ENCODE peak calls at places on chromosome 10, in eight cellular contexts. S is fibroblast of mammary gland, R is neural crest cell, P is HFFc6, O is adrenal gland, A is spleen, C is IMR-90, D is AG04450. Q is an unnamed sample.
A peak's percentile ranks its signal among the peaks of the same experiment; 100 is the strongest.

GRCh38 chr10:130864951-130865350 is 446.6 kb downstream of the TCERG1L start:
- DNase-seq in C (no peak), S (no peak), O (no peak), R (no peak), D (no peak), P (no peak), A (no peak), Q (no peak)

GRCh38 chr10:115969591-115969990 is 303.4 kb downstream of the GFRA1 start:
- DNase-seq in R (no peak), C (no peak), A (no peak), D (no peak), O (no peak), S (no peak), P (no peak), Q (no peak)

GRCh38 chr10:3471497-3471896 is 298.9 kb upstream of the PITRM1 start:
- DNase-seq in D (no peak), A (no peak), C (no peak), O (no peak), R (no peak), S (no peak), P (no peak), Q (no peak)

GRCh38 chr10:31508882-31509281 is 189.9 kb downstream of the ZEB1 start:
- DNase-seq in C (peak; percentile 59), A (no peak), S (no peak), R (no peak), O (no peak), P (peak; percentile 19), D (no peak), Q (no peak)

GRCh38 chr10:7318836-7319235 is 92.0 kb downstream of the SFMBT2 start:
- DNase-seq in D (no peak), P (no peak), A (no peak), S (no peak), C (no peak), R (no peak), O (no peak), Q (no peak)

GRCh38 chr10:27258838-27259532 is 18.4 kb upstream of the ACBD5 start:
- DNase-seq in D (no peak), P (no peak), R (peak; percentile 29), A (peak; percentile 82), O (no peak), C (no peak), S (no peak), Q (peak; percentile 37)

GRCh38 chr10:70578371-70578947 is 24.1 kb downstream of the PRF1 start:
- DNase-seq in P (no peak), S (peak; percentile 45), A (no peak), O (no peak), D (peak; percentile 45), C (peak; percentile 56), R (no peak), Q (no peak)

GRCh38 chr10:79189853-79190435 is 121.2 kb downstream of the ZMIZ1 start:
- DNase-seq in P (no peak), R (no peak), D (no peak), A (no peak), O (no peak), S (no peak), C (peak; percentile 19), Q (no peak)

GRCh38 chr10:33195608-33196376 is 138.7 kb downstream of the NRP1 start:
- DNase-seq in O (no peak), S (peak; percentile 49), C (peak; percentile 44), D (no peak), R (no peak), A (no peak), P (no peak), Q (no peak)

GRCh38 chr10:555682-556350 is 133.7 kb downstream of the DIP2C start:
- DNase-seq in A (no peak), D (no peak), R (no peak), O (peak; percentile 35), C (no peak), S (no peak), P (no peak), Q (no peak)

GRCh38 chr10:113646337-113647201 is 17.3 kb downstream of the NRAP start:
- DNase-seq in O (no peak), S (peak; percentile 41), D (no peak), P (no peak), C (no peak), R (no peak), A (no peak), Q (no peak)

GRCh38 chr10:810351-810846 is 120.9 kb upstream of the DIP2C start:
- DNase-seq in A (no peak), S (peak; percentile 38), O (no peak), C (peak; percentile 49), P (no peak), R (peak; percentile 38), D (no peak), Q (peak; percentile 41)

GRCh38 chr10:124094419-124094785 is 1.0 kb upstream of the CHST15 start:
- DNase-seq in R (no peak), C (no peak), D (no peak), S (no peak), A (no peak), P (no peak), O (peak; percentile 80), Q (no peak)

DNA sequence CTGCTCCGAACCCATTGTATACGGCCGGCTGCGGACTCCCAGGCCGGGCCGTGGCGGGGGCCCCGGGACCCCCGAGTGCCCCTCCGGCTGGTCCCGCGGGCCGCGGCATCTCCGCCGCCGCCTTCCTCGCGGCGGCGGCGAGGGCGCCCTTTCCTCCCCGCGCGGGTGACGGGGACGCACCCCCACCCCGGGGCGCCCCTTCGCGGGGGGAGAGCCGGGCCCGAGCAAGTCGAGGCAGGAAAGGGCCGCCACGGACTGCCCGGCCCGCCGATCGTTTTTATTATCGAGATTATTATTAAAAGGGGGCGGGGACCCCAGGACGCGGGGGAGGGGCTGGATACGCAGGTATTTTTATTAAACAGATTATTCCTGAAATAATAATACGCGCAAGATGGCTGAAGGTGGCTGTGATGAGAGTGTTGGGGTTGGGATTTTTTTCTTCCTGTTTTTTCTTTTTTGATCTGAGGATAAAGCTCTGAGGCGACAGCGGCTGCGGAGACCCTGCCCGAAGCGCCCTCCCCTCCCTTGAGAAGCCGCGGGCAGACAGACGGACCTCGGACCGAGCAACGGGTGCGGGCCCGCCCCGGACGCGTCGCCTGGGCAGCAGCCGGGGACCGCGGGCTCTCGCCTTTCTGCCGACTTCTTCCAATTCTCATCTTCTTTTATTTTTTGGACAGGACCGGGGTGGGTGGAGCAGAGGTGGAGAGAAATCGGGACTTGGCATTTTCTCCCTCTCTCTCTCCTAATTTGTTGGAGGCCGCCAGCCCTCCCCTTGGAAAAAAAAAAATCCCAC is 1.5 kb upstream of the TRIM8 start:
- DNase-seq in A (peak; percentile 91), S (peak; percentile 62), O (peak; percentile 89), C (peak; percentile 56), R (peak; percentile 35), P (peak; percentile 65), D (no peak), Q (peak; percentile 53)
- TF ChIP-seq CTCF in A (no peak), S (no peak), O (no peak), C (peak; percentile 0), R (no peak), P (no peak), D (no peak), Q (no peak)

GRCh38 chr10:122986340-122986739 is 6.1 kb downstream of the PSTK start:
- DNase-seq in D (no peak), C (peak; percentile 9), S (peak; percentile 23), A (no peak), R (no peak), P (no peak), O (no peak), Q (no peak)

GRCh38 chr10:122984708-122985107 is 4.5 kb downstream of the PSTK start:
- DNase-seq in P (no peak), C (no peak), D (no peak), R (no peak), S (no peak), O (no peak), A (no peak), Q (no peak)

GRCh38 chr10:122983898-122984297 is 3.7 kb downstream of the PSTK start:
- DNase-seq in P (no peak), D (no peak), R (no peak), S (no peak), C (no peak), A (no peak), O (no peak), Q (no peak)

GRCh38 chr10:122980209-122981065 is at the start of gene PSTK:
- DNase-seq in D (peak; percentile 79), R (peak; percentile 81), P (peak; percentile 88), S (peak; percentile 91), C (peak; percentile 92), O (peak; percentile 95), A (peak; percentile 97), Q (peak; percentile 89)

DNA sequence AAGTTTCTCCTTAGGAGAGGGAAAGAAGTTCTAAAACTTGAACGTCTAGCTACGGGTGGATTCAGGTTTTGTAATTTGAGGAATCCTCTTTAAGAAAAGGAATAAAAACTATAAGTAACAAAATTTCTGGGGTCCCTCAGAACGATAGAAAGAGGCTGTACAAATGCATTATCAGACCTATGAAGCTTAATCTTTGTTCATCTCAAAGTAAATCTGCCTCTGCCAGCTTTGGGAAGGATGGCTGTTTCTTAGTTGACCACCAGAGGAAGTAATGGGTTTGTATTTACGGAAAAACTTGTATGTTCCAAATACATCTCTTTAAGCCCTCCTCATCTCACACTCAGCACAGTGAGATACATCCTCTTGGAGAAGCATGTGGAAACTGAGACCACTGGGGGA is 864 bp downstream of the PSTK start:
- DNase-seq in A (no peak), C (peak; percentile 53), R (no peak), D (no peak), O (no peak), P (peak; percentile 60), S (peak; percentile 73), Q (no peak)
- TF ChIP-seq CTCF in A (no peak), C (peak; percentile 44), R (peak; percentile 50), D (peak; percentile 59), O (peak; percentile 40), P (peak; percentile 76), S (peak; percentile 71), Q (peak; percentile 40)

GRCh38 chr10:98572594-98572993 is 125.9 kb upstream of the HPS1 start:
- DNase-seq in A (no peak), O (no peak), P (peak; percentile 30), D (no peak), R (no peak), S (no peak), C (no peak), Q (no peak)
- TF ChIP-seq CTCF in A (no peak), O (no peak), P (no peak), D (no peak), R (no peak), S (no peak), C (no peak), Q (no peak)

GRCh38 chr10:119602241-119603095 is 5.7 kb upstream of the TIAL1 start:
- DNase-seq in S (peak; percentile 25), D (no peak), A (peak; percentile 56), O (no peak), R (no peak), C (no peak), P (peak; percentile 25), Q (peak; percentile 65)
- TF ChIP-seq CTCF in S (peak; percentile 70), D (peak; percentile 63), A (peak; percentile 45), O (peak; percentile 3), R (no peak), C (peak; percentile 58), P (peak; percentile 80), Q (peak; percentile 39)

Q was measured in endothelial cell.